ENCODE peak calls at places on chromosomes 16 and 17, in nine cellular contexts. E is amygdala, W is epithelial cell of prostate, L is T-helper 9 cell, I is Caco-2, H is uterus, R is COR-L47, J is foreskin fibroblast, T is suprapubic skin. S is an unnamed sample.

GRCh38 chr17:2892305-2892971 is 96.2 kb downstream of the RAP1GAP2 start:
- DNase-seq in E (no peak), W (peak; percentile 90), L (no peak), I (peak; percentile 55), H (no peak), R (no peak), J (peak; percentile 74), T (no peak), S (peak; percentile 99)

GRCh38 chr16:86490859-86491642 is 19.3 kb upstream of the FOXF1 start:
- DNase-seq in E (no peak), W (no peak), L (no peak), I (no peak), H (no peak), R (no peak), J (no peak), T (no peak), S (no peak)

GRCh38 chr16:55480228-55480655 is 1.2 kb downstream of the MMP2 start:
- DNase-seq in E (no peak), W (no peak), L (no peak), I (no peak), H (peak; percentile 96), R (no peak), J (peak; percentile 94), T (peak; percentile 93), S (peak; percentile 26)

GRCh38 chr17:22669721-22670120 is 977.4 kb downstream of the KCNJ18 start:
- DNase-seq in E (no peak), W (no peak), L (no peak), I (no peak), H (no peak), R (no peak), J (no peak), T (no peak), S (peak; percentile 1)

GRCh38 chr17:14301279-14301760 is 439 bp downstream of the HS3ST3B1 start:
- DNase-seq in E (no peak), W (no peak), L (peak; percentile 30), I (no peak), H (no peak), R (no peak), J (no peak), T (no peak), S (peak; percentile 34)

GRCh38 chr17:30297715-30298114 is 6.0 kb upstream of the BLMH start:
- DNase-seq in E (no peak), W (no peak), L (no peak), I (no peak), H (no peak), R (no peak), J (no peak), T (no peak), S (no peak)

GRCh38 chr16:84687715-84688114 is 12.1 kb upstream of the USP10 start:
- DNase-seq in E (no peak), W (peak; percentile 84), L (no peak), I (no peak), H (no peak), R (no peak), J (peak; percentile 92), T (peak; percentile 4), S (peak; percentile 92)

GRCh38 chr17:66507982-66508760 is 205.8 kb downstream of the PRKCA start:
- DNase-seq in E (no peak), W (no peak), L (no peak), I (no peak), H (no peak), R (no peak), J (no peak), T (no peak), S (no peak)

GRCh38 chr17:11882716-11883115 is 114.6 kb downstream of the ZNF18 start:
- DNase-seq in E (no peak), W (no peak), L (no peak), I (no peak), H (no peak), R (no peak), J (no peak), T (no peak), S (no peak)

S was measured in epithelial cell of esophagus.